ENCODE peak calls at places on chromosomes 4 and X, in six cellular contexts. G, P, R, D, S and H are unnamed samples.

GRCh38 chr4:186622788-186623464 is 67.6 kb upstream of the MTNR1A start:
- DNase-seq in G (peak), D (no peak), P (no peak), R (no peak), S (peak), H (no peak)

GRCh38 chr4:137310156-137310555 is 222.1 kb downstream of the PCDH18 start:
- DNase-seq in S (peak), R (no peak), D (no peak), G (peak), P (no peak), H (peak)

GRCh38 chrX:71622347-71623104 is 4.2 kb upstream of the CXCR3 start:
- DNase-seq in P (peak), S (peak), G (peak), D (peak), R (peak), H (no peak)

GRCh38 chrX:101485212-101486064 is at the start of gene ARMCX4:
- DNase-seq in P (peak), R (peak), D (peak), S (peak), G (peak), H (no peak)

GRCh38 chr4:146243141-146243882 is 29.0 kb downstream of the REELD1 start:
- DNase-seq in S (no peak), P (no peak), D (peak), R (peak), G (peak), H (no peak)

GRCh38 chr4:2442175-2442993 is 23.6 kb downstream of the CFAP99 start:
- DNase-seq in G (no peak), D (no peak), S (no peak), P (no peak), R (no peak), H (no peak)

GRCh38 chr4:133968174-133968573 is 233.4 kb downstream of the PABPC4L start:
- DNase-seq in D (no peak), P (no peak), R (no peak), S (no peak), G (no peak), H (no peak)

GRCh38 chrX:112874140-112874539 is 33.5 kb upstream of the AMOT start:
- DNase-seq in S (no peak), P (no peak), G (no peak), R (no peak), D (no peak), H (peak)